ENCODE peak calls at places on chromosomes 13 and 19, in six cellular contexts. T is heart right ventricle; F is neuronal stem cell; S is CD4-positive, alpha-beta memory T cell; G is transverse colon; B is AG04450. O is an unnamed sample.

GRCh38 chr19:13872695-13873389 is 4.1 kb upstream of the NANOS3 start:
- DNase-seq in T (peak), F (peak), S (no peak), G (no peak), B (no peak), O (peak)

GRCh38 chr19:31656507-31656906 is 307.3 kb upstream of the TSHZ3 start:
- DNase-seq in T (no peak), F (no peak), S (no peak), G (no peak), B (no peak), O (no peak)

GRCh38 chr19:58519087-58519354 is 589 bp downstream of the ZBTB45 start:
- DNase-seq in T (peak), F (peak), S (peak), G (peak), B (no peak), O (peak)

GRCh38 chr19:10727599-10728250 is 9.8 kb downstream of the DNM2 start:
- DNase-seq in T (no peak), F (no peak), S (no peak), G (no peak), B (no peak), O (no peak)

GRCh38 chr13:51152713-51153112 is 41.6 kb upstream of the C13orf42 start:
- DNase-seq in T (no peak), F (no peak), S (no peak), G (no peak), B (no peak), O (no peak)

GRCh38 chr19:18649371-18650047 is 12.7 kb downstream of the KLHL26 start:
- DNase-seq in T (peak), F (no peak), S (no peak), G (peak), B (no peak), O (peak)

GRCh38 chr13:49304763-49305695 is 57.3 kb downstream of the CDADC1 start:
- DNase-seq in T (no peak), F (no peak), S (no peak), G (no peak), B (no peak), O (no peak)

GRCh38 chr13:112911285-112911701 is 57.7 kb upstream of the MCF2L start:
- DNase-seq in T (no peak), F (no peak), S (no peak), G (no peak), B (no peak), O (no peak)

GRCh38 chr19:6216996-6217751 is 62.6 kb downstream of the MLLT1 start:
- DNase-seq in T (peak), F (peak), S (peak), G (no peak), B (no peak), O (no peak)

GRCh38 chr13:46638262-46638661 is 85.3 kb downstream of the LRCH1 start:
- DNase-seq in T (no peak), F (no peak), S (no peak), G (no peak), B (no peak), O (no peak)

GRCh38 chr13:57637515-57637914 is 6.0 kb downstream of the PCDH17 start:
- DNase-seq in T (no peak), F (no peak), S (no peak), G (no peak), B (no peak), O (no peak)

GRCh38 chr19:46390866-46391265 is 22.5 kb downstream of the CCDC8 start:
- DNase-seq in T (no peak), F (no peak), S (no peak), G (no peak), B (no peak), O (no peak)

GRCh38 chr13:60155978-60156377 is 7.8 kb downstream of the DIAPH3 start:
- DNase-seq in T (no peak), F (no peak), S (no peak), G (no peak), B (no peak), O (no peak)

GRCh38 chr19:4140237-4140711 is 13.2 kb upstream of the CREB3L3 start:
- DNase-seq in T (no peak), F (peak), S (no peak), G (peak), B (peak), O (peak)

GRCh38 chr19:18418725-18419194 is 438 bp upstream of the SSBP4 start:
- DNase-seq in T (peak), F (no peak), S (peak), G (peak), B (no peak), O (peak)

GRCh38 chr19:47106819-47107200 is 6.8 kb downstream of the ZC3H4 start:
- DNase-seq in T (no peak), F (no peak), S (no peak), G (no peak), B (no peak), O (no peak)

GRCh38 chr19:33388817-33389573 is 15.5 kb downstream of the CEBPG start:
- DNase-seq in T (no peak), F (no peak), S (no peak), G (no peak), B (no peak), O (no peak)

GRCh38 chr13:99267927-99268326 is 9.7 kb upstream of the GPR18 start:
- DNase-seq in T (no peak), F (no peak), S (no peak), G (no peak), B (no peak), O (no peak)

GRCh38 chr13:108495686-108496363 is 133.6 kb upstream of the MYO16 start:
- DNase-seq in T (no peak), F (peak), S (peak), G (no peak), B (no peak), O (no peak)

GRCh38 chr19:6577410-6578125 is 13.4 kb downstream of the CD70 start:
- DNase-seq in T (no peak), F (no peak), S (no peak), G (peak), B (no peak), O (peak)

GRCh38 chr13:45834411-45834994 is 17.1 kb downstream of the SIAH3 start:
- DNase-seq in T (no peak), F (no peak), S (no peak), G (no peak), B (no peak), O (no peak)

GRCh38 chr13:79548886-79549285 is 67.9 kb downstream of the NDFIP2 start:
- DNase-seq in T (no peak), F (no peak), S (no peak), G (no peak), B (no peak), O (no peak)

GRCh38 chr19:44163789-44164188 is 1.1 kb upstream of the ZNF226 start:
- DNase-seq in T (no peak), F (no peak), S (no peak), G (no peak), B (no peak), O (no peak)

GRCh38 chr19:44164673-44165512 is at the start of gene ZNF226:
- DNase-seq in T (peak), F (peak), S (peak), G (peak), B (peak), O (peak)

DNA sequence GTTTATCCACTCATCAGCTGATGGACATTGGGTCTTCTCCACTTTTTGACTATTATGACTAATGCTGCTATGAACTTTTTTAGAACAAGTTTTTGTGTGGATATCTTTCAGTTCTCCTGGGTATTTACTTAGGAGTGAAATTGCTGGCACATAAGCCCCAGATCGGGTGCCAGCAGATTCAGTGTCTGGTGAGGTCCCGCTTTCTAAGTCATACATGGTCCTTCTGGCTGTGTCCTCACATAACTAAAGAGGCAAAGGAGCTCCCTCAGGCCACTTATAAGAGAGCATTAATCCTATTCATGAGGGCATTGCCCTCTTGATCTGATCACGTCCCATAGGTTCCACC is 600 bp upstream of the ZNF226 start:
- DNase-seq in T (no peak), F (no peak), S (no peak), G (no peak), B (no peak), O (peak)
- H3K27ac ChIP-seq in T (peak), F (no peak), S (no peak), G (peak), B (no peak), O (peak)

GRCh38 chr13:44278164-44278563 is 95.5 kb upstream of the SERP2 start:
- DNase-seq in T (no peak), F (no peak), S (no peak), G (no peak), B (no peak), O (no peak)
- H3K27ac ChIP-seq in T (peak), F (no peak), S (no peak), G (no peak), B (no peak), O (no peak)

DNA sequence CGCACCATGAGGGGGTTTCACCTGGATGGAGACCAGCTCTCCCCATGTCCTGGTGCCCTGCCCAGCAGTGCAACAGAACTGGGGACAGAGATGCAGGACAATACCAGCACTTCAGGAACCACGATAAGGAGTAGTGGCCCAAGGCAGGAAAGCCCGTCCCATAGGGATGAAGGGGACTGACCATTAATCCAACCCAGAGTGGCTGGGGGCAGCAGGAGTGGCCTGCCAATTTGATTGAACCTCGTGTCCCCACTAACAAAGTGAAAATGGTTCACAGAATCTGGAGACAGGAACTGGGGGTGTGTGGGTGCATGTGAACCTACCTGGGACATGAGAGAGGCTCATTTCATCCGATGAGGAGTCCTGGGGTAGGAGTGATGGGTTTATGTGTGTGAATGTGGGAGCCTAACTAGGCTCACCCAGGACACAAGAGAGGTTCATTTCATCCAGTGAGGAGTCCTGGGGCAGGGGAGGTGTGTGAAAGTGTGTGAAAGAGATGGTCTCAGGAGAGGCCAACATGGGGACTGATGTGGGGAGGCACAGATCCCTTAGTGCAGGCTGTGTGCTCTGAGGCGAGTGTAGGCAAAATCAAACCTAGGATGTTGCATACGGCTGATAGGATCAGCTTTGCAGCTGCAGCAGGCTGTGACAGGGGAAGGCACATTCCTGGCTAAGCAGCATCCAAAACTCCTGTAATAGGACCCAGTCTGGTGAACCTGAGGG is 98.2 kb downstream of the ZNF429 start:
- DNase-seq in T (no peak), F (no peak), S (no peak), G (no peak), B (no peak), O (no peak)
- H3K27ac ChIP-seq in T (peak), F (peak), S (no peak), G (peak), B (no peak), O (peak)

DNA sequence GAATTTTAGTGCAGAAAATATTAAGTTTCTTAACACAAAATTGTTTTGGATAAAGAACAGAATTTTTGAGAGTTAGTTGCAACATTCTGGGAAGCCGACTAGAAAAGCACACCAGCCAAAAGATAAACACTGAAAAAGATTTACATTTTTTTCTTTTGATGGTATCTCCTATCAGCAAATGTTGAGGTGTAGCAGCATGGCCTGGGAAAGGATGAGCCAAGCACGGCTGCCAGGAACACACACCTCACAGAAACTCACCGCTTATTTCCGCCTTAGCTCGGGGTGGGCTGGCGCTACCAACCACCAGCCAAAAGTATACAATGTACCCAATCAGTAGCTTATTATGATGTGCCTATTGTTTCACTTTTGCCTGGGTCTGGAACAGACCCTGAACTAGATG is 134.7 kb downstream of the MIPEP start:
- DNase-seq in T (no peak), F (no peak), S (peak), G (no peak), B (no peak), O (no peak)
- H3K27ac ChIP-seq in T (no peak), F (no peak), S (peak), G (no peak), B (peak), O (no peak)

DNA sequence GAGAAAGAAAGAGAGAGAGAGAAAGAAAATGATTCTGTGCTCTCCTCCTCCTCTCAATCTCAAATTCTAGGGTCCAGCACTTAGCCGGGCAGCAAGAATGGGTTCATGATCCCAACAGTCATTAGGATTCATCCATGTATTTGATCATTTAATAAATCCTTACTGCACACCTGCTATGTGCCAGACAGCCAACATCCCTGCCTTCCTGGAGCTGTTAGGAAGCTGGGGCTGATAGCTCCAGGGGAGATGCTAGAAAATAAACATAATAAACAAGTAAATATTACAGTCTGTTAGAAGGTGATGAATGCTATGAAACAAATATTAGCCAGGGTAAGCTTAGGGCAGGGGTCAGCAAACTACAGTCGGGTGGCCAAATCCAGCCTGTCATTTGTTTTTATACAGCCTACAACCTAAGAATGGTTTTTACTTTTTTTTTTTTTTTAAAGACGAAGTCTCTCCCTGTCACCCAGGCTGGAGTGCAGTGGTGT is 9.9 kb upstream of the ACP7 start:
- DNase-seq in T (no peak), F (no peak), S (no peak), G (no peak), B (no peak), O (no peak)
- H3K27ac ChIP-seq in T (no peak), F (no peak), S (peak), G (no peak), B (no peak), O (no peak)